ENCODE peak calls at places on chromosomes 16 and 17, in four cellular contexts. P is IMR-90, T is K562, V is HCT116. X is an unnamed sample.

GRCh38 chr17:22692801-22693171 is 1000.5 kb downstream of the KCNJ18 start:
- DNase-seq in T (no peak), V (no peak), P (no peak), X (no peak)

GRCh38 chr17:54974758-54975157 is 6.2 kb downstream of the STXBP4 start:
- DNase-seq in V (no peak), T (no peak), P (no peak), X (no peak)

GRCh38 chr16:6687593-6687992 is 645.1 kb upstream of the RBFOX1 start:
- DNase-seq in V (no peak), P (no peak), T (peak; percentile 32), X (no peak)

GRCh38 chr16:88334517-88335149 is 48.1 kb upstream of the ZNF469 start:
- DNase-seq in P (no peak), T (no peak), V (no peak), X (peak; percentile 55)

GRCh38 chr16:79372504-79373184 is 227.9 kb downstream of the MAF start:
- DNase-seq in V (no peak), T (no peak), P (no peak), X (peak; percentile 27)

GRCh38 chr16:84599528-84600202 is 18.2 kb downstream of the COTL1 start:
- DNase-seq in V (no peak), P (peak; percentile 85), T (no peak), X (peak; percentile 46)

GRCh38 chr17:66976781-66977201 is 12.3 kb downstream of the CACNG4 start:
- DNase-seq in P (no peak), T (no peak), V (no peak), X (no peak)

GRCh38 chr16:2385441-2385840 is 43.8 kb upstream of the CCNF start:
- DNase-seq in T (no peak), V (no peak), P (peak; percentile 27), X (no peak)

GRCh38 chr16:87464691-87465300 is 28.0 kb downstream of the ZCCHC14 start:
- DNase-seq in T (peak; percentile 57), V (no peak), P (peak; percentile 96), X (no peak)

GRCh38 chr17:74987418-74987908 is at the start of gene CDR2L:
- DNase-seq in T (peak; percentile 96), V (peak; percentile 83), P (peak; percentile 89), X (peak; percentile 94)

GRCh38 chr16:67226295-67226803 is 581 bp upstream of the TMEM208 start:
- DNase-seq in P (no peak), T (no peak), V (no peak), X (no peak)

GRCh38 chr17:38428643-38429371 is 543 bp downstream of the ARHGAP23 start:
- DNase-seq in V (no peak), P (peak; percentile 46), T (no peak), X (no peak)
- TF ChIP-seq CEBPB in V (no peak), P (no peak), T (no peak), X (no peak)

GRCh38 chr17:38728290-38728831 is 1.8 kb upstream of the CISD3 start:
- DNase-seq in V (no peak), P (no peak), T (no peak), X (no peak)

GRCh38 chr17:38721802-38722201 is 8.3 kb upstream of the CISD3 start:
- DNase-seq in T (no peak), V (no peak), P (no peak), X (no peak)

GRCh38 chr17:38727661-38728220 is 2.4 kb upstream of the CISD3 start:
- DNase-seq in V (no peak), P (no peak), T (no peak), X (no peak)

GRCh38 chr17:38724337-38724988 is 5.7 kb upstream of the CISD3 start:
- DNase-seq in P (no peak), V (no peak), T (no peak), X (no peak)

DNA sequence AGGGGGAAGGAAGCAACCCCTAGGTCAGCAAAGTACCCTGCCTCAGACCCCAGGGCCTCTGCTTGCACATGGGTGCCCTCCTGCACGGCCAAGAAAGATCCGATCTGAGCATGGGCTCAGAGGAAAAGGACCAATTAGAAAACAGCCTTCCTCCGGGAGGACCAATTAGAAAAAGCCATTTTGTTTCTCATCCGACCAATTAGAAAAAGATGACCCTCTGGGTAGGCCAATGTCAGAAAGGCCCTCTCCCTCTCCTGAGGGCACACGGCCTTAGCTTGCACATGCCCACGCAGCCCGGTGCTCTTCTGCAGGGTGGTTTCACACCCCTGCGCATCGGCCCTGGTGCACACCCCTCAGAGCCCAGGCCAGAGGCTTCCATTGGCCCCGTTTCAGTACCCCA is 5.1 kb upstream of the CISD3 start:
- DNase-seq in V (no peak), T (no peak), P (no peak), X (no peak)
- TF ChIP-seq CEBPB in V (no peak), T (no peak), P (no peak), X (no peak)

GRCh38 chr16:57354311-57354710 is 4.3 kb upstream of the CCL22 start:
- DNase-seq in P (no peak), T (no peak), V (no peak), X (no peak)
- TF ChIP-seq CEBPB in P (no peak), T (no peak), V (no peak), X (no peak)

GRCh38 chr17:59160203-59161025 is 4.9 kb downstream of the PRR11 start:
- DNase-seq in T (no peak), P (no peak), V (no peak), X (no peak)

GRCh38 chr17:59167571-59168001 is 12.0 kb downstream of the PRR11 start:
- DNase-seq in T (no peak), V (no peak), P (peak; percentile 59), X (no peak)

GRCh38 chr17:59161477-59161876 is 5.9 kb downstream of the PRR11 start:
- DNase-seq in P (no peak), V (no peak), T (no peak), X (no peak)

DNA sequence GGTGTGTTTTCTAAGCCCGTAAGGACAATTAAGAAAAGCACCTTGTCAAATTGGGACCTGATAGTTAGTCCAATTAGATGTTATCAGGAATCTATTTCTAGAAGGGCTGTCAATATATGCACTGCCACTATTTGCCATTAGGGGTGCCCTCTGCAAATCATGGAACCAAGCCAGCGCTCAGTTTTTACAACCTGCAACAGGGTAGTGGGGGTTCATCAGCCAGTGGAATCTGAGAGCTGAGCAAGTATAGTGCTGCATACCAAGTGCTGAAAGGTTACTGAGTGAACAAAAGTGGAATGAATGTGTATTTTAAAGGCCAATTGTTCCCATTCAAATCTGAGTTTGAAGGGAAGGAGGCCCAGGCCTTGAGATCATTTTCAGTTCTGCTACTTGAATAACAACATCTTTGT is 10.4 kb downstream of the PRR11 start:
- DNase-seq in T (no peak), V (peak; percentile 49), P (peak; percentile 60), X (peak; percentile 62)
- TF ChIP-seq CEBPB in T (no peak), V (no peak), P (no peak), X (no peak)

DNA sequence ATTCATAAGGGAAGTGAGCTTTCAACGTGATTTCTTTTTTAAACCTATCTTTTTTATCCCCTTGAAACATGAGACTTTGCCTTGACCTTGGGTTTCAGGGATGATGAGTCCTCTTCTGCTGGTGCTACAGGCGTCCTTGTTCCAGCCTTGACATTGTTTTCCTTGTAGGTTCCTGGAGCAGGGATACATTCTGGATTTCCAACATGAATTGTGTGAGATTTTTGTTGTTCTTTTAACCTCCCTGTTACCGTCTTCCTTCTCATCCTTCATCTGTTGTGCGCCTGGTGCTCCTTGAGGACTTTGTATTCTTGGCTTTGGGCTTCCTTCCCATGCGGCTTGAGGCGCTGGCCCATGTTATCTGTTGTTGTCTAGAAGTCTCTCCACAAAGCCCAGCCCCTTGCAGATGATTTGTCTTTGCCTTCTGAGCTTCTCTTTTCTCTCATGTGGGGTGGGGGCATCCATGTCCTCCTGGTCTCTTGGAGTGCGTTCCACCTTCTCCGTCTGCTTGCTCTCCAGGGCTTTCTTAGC is 283.6 kb downstream of the SNX29 start:
- DNase-seq in T (no peak), V (no peak), P (no peak), X (no peak)
- TF ChIP-seq CEBPB in T (no peak), V (no peak), P (no peak), X (no peak)

X was measured in A549.